ENCODE peak calls at places on chromosomes 12 and 14, in ten cellular contexts. T, P, F, V, M, I, W, K, C and B are unnamed samples.

GRCh38 chr14:75711796-75712211 is 50.8 kb downstream of the TTLL5 start:
- DNase-seq in T (no peak), P (peak), F (peak), V (peak), M (no peak), I (peak), W (peak), K (peak), C (no peak), B (no peak)

GRCh38 chr12:112153900-112154234 is 28.5 kb downstream of the TRAFD1 start:
- DNase-seq in T (no peak), P (no peak), F (no peak), V (no peak), M (no peak), I (no peak), W (no peak), K (no peak), C (no peak), B (no peak)

GRCh38 chr12:6288235-6288634 is 22.2 kb upstream of the PLEKHG6 start:
- DNase-seq in T (no peak), P (no peak), F (no peak), V (no peak), M (no peak), I (peak), W (no peak), K (no peak), C (no peak), B (no peak)

GRCh38 chr14:68359862-68360552 is 432.9 kb downstream of the ZFP36L1 start:
- DNase-seq in T (peak), P (peak), F (no peak), V (no peak), M (no peak), I (no peak), W (no peak), K (no peak), C (no peak), B (no peak)

GRCh38 chr14:100304825-100305445 is 1.3 kb downstream of the SLC25A29 start:
- DNase-seq in T (no peak), P (peak), F (peak), V (no peak), M (no peak), I (peak), W (no peak), K (no peak), C (no peak), B (peak)

GRCh38 chr12:10361622-10362021 is 28.2 kb downstream of the KLRK1 start:
- DNase-seq in T (no peak), P (no peak), F (no peak), V (no peak), M (no peak), I (no peak), W (no peak), K (no peak), C (no peak), B (no peak)

GRCh38 chr12:25769076-25769945 is 189.2 kb upstream of the RASSF8 start:
- DNase-seq in T (peak), P (peak), F (peak), V (peak), M (no peak), I (peak), W (no peak), K (no peak), C (no peak), B (no peak)

GRCh38 chr14:81765654-81766275 is 232.1 kb upstream of the SEL1L start:
- DNase-seq in T (no peak), P (no peak), F (no peak), V (no peak), M (no peak), I (no peak), W (no peak), K (no peak), C (no peak), B (no peak)

GRCh38 chr14:56751471-56751870 is 58.8 kb downstream of the OTX2 start:
- DNase-seq in T (no peak), P (no peak), F (no peak), V (no peak), M (no peak), I (no peak), W (no peak), K (no peak), C (no peak), B (no peak)

GRCh38 chr12:20455001-20455706 is 86.8 kb downstream of the PDE3A start:
- DNase-seq in T (no peak), P (no peak), F (no peak), V (no peak), M (no peak), I (no peak), W (no peak), K (no peak), C (no peak), B (no peak)

GRCh38 chr12:119711693-119712092 is 43.8 kb downstream of the PRKAB1 start:
- DNase-seq in T (no peak), P (no peak), F (no peak), V (no peak), M (no peak), I (no peak), W (no peak), K (no peak), C (no peak), B (no peak)

GRCh38 chr12:49892732-49893317 is 10.9 kb downstream of the FAIM2 start:
- DNase-seq in T (no peak), P (no peak), F (no peak), V (no peak), M (no peak), I (no peak), W (no peak), K (no peak), C (no peak), B (no peak)